ENCODE peak calls at places on chromosomes 11 and 22, in four cellular contexts. M is endothelial cell of umbilical vein, O is K562, F is breast epithelium. B is an unnamed sample. For H3K9me3 and H3K36me3, the result is how much of the 10 kb centered on the place peaks cover.

GRCh38 chr11:31442086-31442485 is 67.3 kb downstream of the IMMP1L start:
- DNase-seq in F (no peak), M (peak), O (no peak), B (no peak)

GRCh38 chr11:94283678-94284077 is 20.7 kb upstream of the IZUMO1R start:
- DNase-seq in F (no peak), O (no peak), M (no peak), B (no peak)

GRCh38 chr11:58629857-58630256 is 7.4 kb downstream of the CNTF start:
- DNase-seq in F (no peak), O (peak), M (peak), B (peak)

GRCh38 chr11:73327812-73328364 is 19.8 kb downstream of the ARHGEF17 start:
- DNase-seq in F (no peak), M (no peak), O (no peak), B (no peak)

GRCh38 chr11:123321641-123322040 is 108.4 kb upstream of the GRAMD1B start:
- DNase-seq in M (no peak), O (no peak), F (no peak), B (no peak)

GRCh38 chr22:29150701-29151100 is 55.0 kb upstream of the EMID1 start:
- DNase-seq in F (no peak), M (no peak), O (no peak), B (no peak)

GRCh38 chr11:1501421-1502167 is 15.0 kb upstream of the MOB2 start:
- DNase-seq in F (no peak), O (no peak), M (no peak), B (no peak)

GRCh38 chr22:19067696-19068348 is 54.4 kb downstream of the DGCR2 start:
- DNase-seq in O (no peak), M (no peak), F (no peak), B (no peak)

GRCh38 chr11:15918212-15918611 is 438.1 kb downstream of the SOX6 start:
- DNase-seq in F (no peak), M (no peak), O (no peak), B (no peak)

GRCh38 chr22:27727673-27728451 is 73.7 kb downstream of the MN1 start:
- DNase-seq in O (no peak), M (no peak), F (no peak), B (no peak)

GRCh38 chr22:41410311-41410751 is 28.6 kb downstream of the TEF start:
- DNase-seq in F (no peak), M (no peak), O (no peak), B (no peak)

GRCh38 chr11:112795142-112795815 is 165.9 kb upstream of the NCAM1 start:
- DNase-seq in O (peak), F (no peak), M (no peak), B (peak)

GRCh38 chr22:25049770-25050169 is 97.3 kb downstream of the KIAA1671 start:
- DNase-seq in O (no peak), M (no peak), F (no peak), B (no peak)

GRCh38 chr22:25051073-25051472 is 98.6 kb downstream of the KIAA1671 start:
- DNase-seq in O (peak), F (no peak), M (no peak), B (no peak)

GRCh38 chr22:25050566-25050965 is 98.0 kb downstream of the KIAA1671 start:
- DNase-seq in F (no peak), M (no peak), O (no peak), B (no peak)

GRCh38 chr22:25051983-25052710 is 99.6 kb downstream of the KIAA1671 start:
- DNase-seq in F (no peak), O (no peak), M (no peak), B (peak)

DNA sequence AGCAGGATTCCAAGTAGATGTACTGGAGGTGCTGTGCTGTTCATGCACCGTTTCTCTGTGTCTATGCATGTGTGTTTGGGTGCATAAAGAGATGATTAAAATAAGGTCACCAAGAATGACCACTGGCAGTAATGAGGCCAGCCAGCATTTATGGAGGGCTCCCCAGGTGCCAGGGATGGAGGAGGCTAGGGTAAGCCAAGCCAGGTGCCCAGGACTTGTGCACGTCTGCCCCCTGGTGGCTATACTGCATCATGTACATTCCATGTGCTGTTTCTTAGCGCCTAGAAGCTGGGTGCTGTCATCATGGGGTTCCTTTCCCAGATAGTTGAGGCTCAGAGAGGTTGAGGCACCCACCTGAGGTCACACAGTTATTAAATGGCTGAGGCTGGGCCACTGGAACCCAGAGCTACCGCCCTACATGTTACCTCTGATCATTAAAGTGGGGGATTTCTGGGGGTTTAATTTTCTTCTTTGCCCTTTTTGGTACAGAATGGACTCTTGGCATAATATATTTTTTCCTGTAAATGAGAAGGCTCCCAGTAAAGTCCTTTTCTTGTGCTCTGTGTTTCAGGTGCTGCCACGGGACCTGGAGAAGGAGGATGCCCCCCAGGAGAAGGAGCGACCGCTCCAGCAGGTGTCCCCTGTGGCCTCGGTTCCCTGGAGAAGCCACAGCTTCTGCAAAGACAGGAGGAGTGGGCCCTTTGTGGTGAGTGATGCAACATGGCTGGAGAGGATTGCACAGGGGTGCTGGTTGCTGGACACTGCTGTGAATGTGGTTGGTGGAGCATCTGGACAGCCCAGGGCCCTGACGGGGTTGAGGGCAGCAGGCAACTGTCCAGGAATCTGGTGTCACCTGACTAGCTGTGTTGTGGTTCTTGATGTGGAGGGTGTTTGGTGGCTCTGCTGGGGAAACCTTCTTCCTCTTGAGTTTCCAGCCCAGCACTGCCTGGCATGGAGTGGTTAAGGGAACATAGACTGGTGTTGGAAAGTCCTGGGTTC is 96.4 kb downstream of the KIAA1671 start:
- DNase-seq in O (peak), M (peak), F (peak), B (peak)
- H3K9me3 ChIP-seq in O (under half), M (under half), F (under half), B (under half)

DNA sequence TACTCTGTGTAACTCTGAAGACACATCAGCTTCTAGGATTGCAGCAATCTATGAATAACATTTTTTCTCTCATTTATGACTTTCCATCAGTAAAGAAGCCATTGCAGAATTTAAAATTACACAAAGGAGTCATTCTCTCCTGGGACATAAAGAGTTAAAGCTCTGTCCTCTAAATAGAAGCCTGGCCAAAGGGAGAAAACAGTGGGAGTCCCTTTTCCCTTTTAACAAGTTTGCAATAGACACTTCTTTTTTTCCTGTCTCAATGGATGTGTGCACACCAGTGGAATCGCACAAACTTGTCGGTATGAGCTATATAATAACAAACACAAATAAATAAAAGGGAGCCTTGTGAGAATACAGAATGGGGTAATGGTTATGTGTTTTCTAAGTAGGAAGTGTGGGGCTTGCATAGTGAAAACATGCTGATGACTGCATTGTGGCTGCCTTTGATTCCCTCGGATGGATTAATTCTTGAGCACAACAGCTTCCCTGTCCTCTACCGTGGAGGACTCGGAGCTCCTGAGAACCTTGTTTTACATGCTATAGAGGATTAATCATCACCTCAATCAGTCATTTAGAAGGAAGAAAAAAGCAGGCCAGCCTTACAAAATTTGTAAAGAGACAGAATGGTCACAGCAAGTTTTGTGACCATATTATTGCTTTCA is 131.9 kb downstream of the WNT7B start:
- DNase-seq in F (no peak), M (no peak), O (no peak), B (no peak)
- H3K36me3 ChIP-seq in F (under half), M (under half), O (under half), B (under half)

DNA sequence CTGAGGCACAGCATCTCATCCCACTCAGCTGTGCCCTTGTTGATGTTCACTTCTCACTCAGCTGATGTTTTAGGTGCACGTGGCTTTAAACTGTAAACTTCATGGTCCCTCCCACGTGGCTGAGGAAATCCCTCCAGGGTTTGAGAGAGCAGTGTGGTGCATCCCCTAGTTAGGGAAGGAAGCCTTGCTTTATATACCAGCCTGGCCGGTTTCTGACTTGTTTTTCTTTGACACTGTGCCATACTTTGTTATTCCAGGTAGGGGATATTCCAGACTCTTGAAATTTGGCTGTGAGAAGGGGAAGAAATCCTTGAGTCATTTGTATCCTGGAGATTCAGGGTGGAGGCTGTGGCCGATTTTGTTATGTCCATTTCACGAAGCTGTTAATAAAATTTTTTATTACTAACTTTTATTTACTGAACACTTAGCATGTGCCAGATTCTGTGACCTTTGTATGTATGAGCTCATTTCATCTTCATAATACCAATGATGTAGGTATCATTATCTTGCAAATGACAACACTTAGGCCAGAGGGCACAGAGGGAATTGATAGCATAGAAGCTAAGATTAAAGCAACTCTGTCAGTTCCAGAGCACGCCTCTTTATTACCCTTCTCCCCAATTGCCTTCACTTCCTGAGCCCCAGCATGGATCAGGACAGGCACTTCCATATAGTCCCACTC is 116.6 kb downstream of the NAV2 start:
- DNase-seq in M (peak), F (peak), O (no peak), B (peak)
- TF ChIP-seq POLR2AphosphoS5 in M (no peak), F (peak), O (no peak), B (no peak)

GRCh38 chr11:134159652-134160051 is 64.1 kb downstream of the NCAPD3 start:
- DNase-seq in F (no peak), O (no peak), M (no peak), B (no peak)

GRCh38 chr11:134170177-134170908 is 53.4 kb downstream of the NCAPD3 start:
- DNase-seq in O (no peak), F (no peak), M (no peak), B (no peak)

GRCh38 chr11:134164490-134165370 is 59.0 kb downstream of the NCAPD3 start:
- DNase-seq in O (no peak), M (no peak), F (no peak), B (no peak)
- H3K9me3 ChIP-seq in O (under half), M (under half), F (under half), B (under half)